ENCODE peak calls at places on chromosomes 5 and 9, in nine cellular contexts. One of them, this sample, is unnamed.

GRCh38 chr5:84274585-84275468 is 109.9 kb downstream of the EDIL3 start:
- DNase-seq in effector CD4-positive, alpha-beta T cell: no peak
- DNase-seq in colonic mucosa: peak; percentile 59
- DNase-seq in retina: no peak
- DNase-seq in CD4-positive, CD25-positive, alpha-beta regulatory T cell: no peak
- DNase-seq in activated T-helper 9 cell treated with anti-CD3 and anti-CD28 coated beads, Interleukin-2, amount 50 U/mL, for 16 hours: no peak
- DNase-seq in nephron progenitor cell: peak; percentile 47
- DNase-seq in T-helper 17 cell: no peak
- DNase-seq in H1: no peak
- DNase-seq in this sample: no peak

GRCh38 chr9:130886981-130887380 is 9.6 kb downstream of the QRFP start:
- DNase-seq in activated T-helper 9 cell treated with anti-CD3 and anti-CD28 coated beads, Interleukin-2, amount 50 U/mL, for 16 hours: no peak
- DNase-seq in colonic mucosa: no peak
- DNase-seq in retina: no peak
- DNase-seq in CD4-positive, CD25-positive, alpha-beta regulatory T cell: no peak
- DNase-seq in T-helper 17 cell: no peak
- DNase-seq in H1: no peak
- DNase-seq in effector CD4-positive, alpha-beta T cell: no peak
- DNase-seq in nephron progenitor cell: no peak
- DNase-seq in this sample: no peak

GRCh38 chr9:116501871-116502270 is 185.2 kb upstream of the TRIM32 start:
- DNase-seq in colonic mucosa: no peak
- DNase-seq in CD4-positive, CD25-positive, alpha-beta regulatory T cell: no peak
- DNase-seq in H1: no peak
- DNase-seq in T-helper 17 cell: no peak
- DNase-seq in effector CD4-positive, alpha-beta T cell: no peak
- DNase-seq in retina: no peak
- DNase-seq in activated T-helper 9 cell treated with anti-CD3 and anti-CD28 coated beads, Interleukin-2, amount 50 U/mL, for 16 hours: no peak
- DNase-seq in nephron progenitor cell: no peak
- DNase-seq in this sample: no peak

GRCh38 chr5:171764265-171764664 is 21.4 kb upstream of the SMIM23 start:
- DNase-seq in nephron progenitor cell: no peak
- DNase-seq in retina: no peak
- DNase-seq in colonic mucosa: no peak
- DNase-seq in CD4-positive, CD25-positive, alpha-beta regulatory T cell: no peak
- DNase-seq in activated T-helper 9 cell treated with anti-CD3 and anti-CD28 coated beads, Interleukin-2, amount 50 U/mL, for 16 hours: no peak
- DNase-seq in effector CD4-positive, alpha-beta T cell: no peak
- DNase-seq in H1: no peak
- DNase-seq in T-helper 17 cell: no peak
- DNase-seq in this sample: no peak

GRCh38 chr5:28779161-28779754 is 1740.9 kb upstream of the CDH9 start:
- DNase-seq in T-helper 17 cell: no peak
- DNase-seq in CD4-positive, CD25-positive, alpha-beta regulatory T cell: no peak
- DNase-seq in retina: no peak
- DNase-seq in nephron progenitor cell: no peak
- DNase-seq in H1: no peak
- DNase-seq in activated T-helper 9 cell treated with anti-CD3 and anti-CD28 coated beads, Interleukin-2, amount 50 U/mL, for 16 hours: no peak
- DNase-seq in colonic mucosa: no peak
- DNase-seq in effector CD4-positive, alpha-beta T cell: no peak
- DNase-seq in this sample: no peak

GRCh38 chr5:54227109-54227508 is 83.3 kb downstream of the ARL15 start:
- DNase-seq in retina: no peak
- DNase-seq in nephron progenitor cell: no peak
- DNase-seq in T-helper 17 cell: no peak
- DNase-seq in CD4-positive, CD25-positive, alpha-beta regulatory T cell: no peak
- DNase-seq in H1: no peak
- DNase-seq in colonic mucosa: no peak
- DNase-seq in effector CD4-positive, alpha-beta T cell: no peak
- DNase-seq in activated T-helper 9 cell treated with anti-CD3 and anti-CD28 coated beads, Interleukin-2, amount 50 U/mL, for 16 hours: no peak
- DNase-seq in this sample: no peak

GRCh38 chr5:174526177-174526576 is 198.2 kb upstream of the MSX2 start:
- DNase-seq in H1: no peak
- DNase-seq in activated T-helper 9 cell treated with anti-CD3 and anti-CD28 coated beads, Interleukin-2, amount 50 U/mL, for 16 hours: no peak
- DNase-seq in effector CD4-positive, alpha-beta T cell: no peak
- DNase-seq in colonic mucosa: no peak
- DNase-seq in T-helper 17 cell: no peak
- DNase-seq in retina: no peak
- DNase-seq in nephron progenitor cell: no peak
- DNase-seq in CD4-positive, CD25-positive, alpha-beta regulatory T cell: no peak
- DNase-seq in this sample: no peak

GRCh38 chr9:94002316-94003140 is 47.4 kb upstream of the BARX1 start:
- DNase-seq in H1: no peak
- DNase-seq in T-helper 17 cell: no peak
- DNase-seq in CD4-positive, CD25-positive, alpha-beta regulatory T cell: peak; percentile 61
- DNase-seq in colonic mucosa: peak; percentile 29
- DNase-seq in retina: peak; percentile 54
- DNase-seq in effector CD4-positive, alpha-beta T cell: no peak
- DNase-seq in activated T-helper 9 cell treated with anti-CD3 and anti-CD28 coated beads, Interleukin-2, amount 50 U/mL, for 16 hours: no peak
- DNase-seq in nephron progenitor cell: peak; percentile 64
- DNase-seq in this sample: peak; percentile 31

GRCh38 chr9:97310023-97310422 is 2.6 kb downstream of the CCDC180 start:
- DNase-seq in activated T-helper 9 cell treated with anti-CD3 and anti-CD28 coated beads, Interleukin-2, amount 50 U/mL, for 16 hours: no peak
- DNase-seq in nephron progenitor cell: no peak
- DNase-seq in T-helper 17 cell: no peak
- DNase-seq in CD4-positive, CD25-positive, alpha-beta regulatory T cell: no peak
- DNase-seq in colonic mucosa: no peak
- DNase-seq in effector CD4-positive, alpha-beta T cell: no peak
- DNase-seq in retina: no peak
- DNase-seq in H1: no peak
- DNase-seq in this sample: no peak

GRCh38 chr9:104882574-104882973 is 45.4 kb downstream of the ABCA1 start:
- DNase-seq in H1: no peak
- DNase-seq in effector CD4-positive, alpha-beta T cell: no peak
- DNase-seq in colonic mucosa: no peak
- DNase-seq in retina: no peak
- DNase-seq in T-helper 17 cell: no peak
- DNase-seq in nephron progenitor cell: no peak
- DNase-seq in CD4-positive, CD25-positive, alpha-beta regulatory T cell: no peak
- DNase-seq in activated T-helper 9 cell treated with anti-CD3 and anti-CD28 coated beads, Interleukin-2, amount 50 U/mL, for 16 hours: no peak
- DNase-seq in this sample: no peak

GRCh38 chr9:3858961-3859360 is 333.2 kb upstream of the RFX3 start:
- DNase-seq in colonic mucosa: no peak
- DNase-seq in retina: no peak
- DNase-seq in CD4-positive, CD25-positive, alpha-beta regulatory T cell: no peak
- DNase-seq in effector CD4-positive, alpha-beta T cell: no peak
- DNase-seq in H1: no peak
- DNase-seq in activated T-helper 9 cell treated with anti-CD3 and anti-CD28 coated beads, Interleukin-2, amount 50 U/mL, for 16 hours: no peak
- DNase-seq in T-helper 17 cell: no peak
- DNase-seq in nephron progenitor cell: no peak
- DNase-seq in this sample: no peak

GRCh38 chr5:43305948-43306563 is 7.2 kb downstream of the HMGCS1 start:
- DNase-seq in nephron progenitor cell: no peak
- DNase-seq in retina: no peak
- DNase-seq in H1: no peak
- DNase-seq in effector CD4-positive, alpha-beta T cell: no peak
- DNase-seq in colonic mucosa: no peak
- DNase-seq in activated T-helper 9 cell treated with anti-CD3 and anti-CD28 coated beads, Interleukin-2, amount 50 U/mL, for 16 hours: no peak
- DNase-seq in T-helper 17 cell: no peak
- DNase-seq in CD4-positive, CD25-positive, alpha-beta regulatory T cell: peak; percentile 82
- DNase-seq in this sample: no peak

GRCh38 chr9:135815433-135816178 is 91.7 kb downstream of the CAMSAP1 start:
- DNase-seq in T-helper 17 cell: no peak
- DNase-seq in retina: no peak
- DNase-seq in colonic mucosa: no peak
- DNase-seq in CD4-positive, CD25-positive, alpha-beta regulatory T cell: no peak
- DNase-seq in activated T-helper 9 cell treated with anti-CD3 and anti-CD28 coated beads, Interleukin-2, amount 50 U/mL, for 16 hours: no peak
- DNase-seq in effector CD4-positive, alpha-beta T cell: no peak
- DNase-seq in H1: no peak
- DNase-seq in nephron progenitor cell: no peak
- DNase-seq in this sample: no peak

GRCh38 chr9:97982191-97982718 is 886 bp upstream of the ANP32B start:
- DNase-seq in T-helper 17 cell: no peak
- DNase-seq in CD4-positive, CD25-positive, alpha-beta regulatory T cell: no peak
- DNase-seq in colonic mucosa: no peak
- DNase-seq in H1: no peak
- DNase-seq in nephron progenitor cell: peak; percentile 15
- DNase-seq in effector CD4-positive, alpha-beta T cell: no peak
- DNase-seq in retina: no peak
- DNase-seq in activated T-helper 9 cell treated with anti-CD3 and anti-CD28 coated beads, Interleukin-2, amount 50 U/mL, for 16 hours: no peak
- DNase-seq in this sample: no peak

GRCh38 chr9:93122721-93123221 is 11.3 kb downstream of the NINJ1 start:
- DNase-seq in CD4-positive, CD25-positive, alpha-beta regulatory T cell: no peak
- DNase-seq in retina: no peak
- DNase-seq in colonic mucosa: no peak
- DNase-seq in T-helper 17 cell: peak; percentile 9
- DNase-seq in activated T-helper 9 cell treated with anti-CD3 and anti-CD28 coated beads, Interleukin-2, amount 50 U/mL, for 16 hours: no peak
- DNase-seq in effector CD4-positive, alpha-beta T cell: no peak
- DNase-seq in H1: no peak
- DNase-seq in nephron progenitor cell: no peak
- DNase-seq in this sample: no peak

GRCh38 chr9:82526629-82527028 is 536.3 kb downstream of the RASEF start:
- DNase-seq in CD4-positive, CD25-positive, alpha-beta regulatory T cell: no peak
- DNase-seq in T-helper 17 cell: no peak
- DNase-seq in retina: no peak
- DNase-seq in effector CD4-positive, alpha-beta T cell: no peak
- DNase-seq in colonic mucosa: no peak
- DNase-seq in nephron progenitor cell: no peak
- DNase-seq in H1: no peak
- DNase-seq in activated T-helper 9 cell treated with anti-CD3 and anti-CD28 coated beads, Interleukin-2, amount 50 U/mL, for 16 hours: no peak
- DNase-seq in this sample: no peak

GRCh38 chr5:10827571-10827970 is 66.5 kb upstream of the DAP start:
- DNase-seq in activated T-helper 9 cell treated with anti-CD3 and anti-CD28 coated beads, Interleukin-2, amount 50 U/mL, for 16 hours: no peak
- DNase-seq in effector CD4-positive, alpha-beta T cell: no peak
- DNase-seq in CD4-positive, CD25-positive, alpha-beta regulatory T cell: no peak
- DNase-seq in T-helper 17 cell: no peak
- DNase-seq in colonic mucosa: no peak
- DNase-seq in nephron progenitor cell: no peak
- DNase-seq in retina: no peak
- DNase-seq in H1: no peak
- DNase-seq in this sample: no peak

GRCh38 chr9:137308102-137308619 is 6.1 kb upstream of the NRARP start:
- DNase-seq in H1: no peak
- DNase-seq in colonic mucosa: no peak
- DNase-seq in retina: peak; percentile 81
- DNase-seq in CD4-positive, CD25-positive, alpha-beta regulatory T cell: no peak
- DNase-seq in T-helper 17 cell: no peak
- DNase-seq in activated T-helper 9 cell treated with anti-CD3 and anti-CD28 coated beads, Interleukin-2, amount 50 U/mL, for 16 hours: no peak
- DNase-seq in effector CD4-positive, alpha-beta T cell: no peak
- DNase-seq in nephron progenitor cell: no peak
- DNase-seq in this sample: no peak